ENCODE peak calls at places on chromosomes 4 and X, in five cellular contexts. K, L, C, J and E are unnamed samples.

GRCh38 chrX:76420237-76420636 is 7.3 kb upstream of the MAGEE1 start:
- DNase-seq in J (no peak), C (no peak), L (no peak), K (no peak), E (no peak)

GRCh38 chr4:3680656-3681055 is 85.5 kb upstream of the ADRA2C start:
- DNase-seq in J (no peak), L (no peak), K (no peak), C (no peak), E (no peak)

GRCh38 chrX:1629244-1629643 is 14.4 kb downstream of the ASMT start:
- DNase-seq in K (no peak), J (no peak), C (no peak), L (no peak), E (no peak)

GRCh38 chr4:1644906-1645657 is 39.0 kb downstream of the FAM53A start:
- DNase-seq in L (no peak), K (peak), J (no peak), C (no peak), E (no peak)

GRCh38 chr4:3145251-3145908 is 70.9 kb downstream of the HTT start:
- DNase-seq in L (peak), J (no peak), K (no peak), C (no peak), E (no peak)

GRCh38 chr4:169439244-169439643 is 168.5 kb upstream of the SH3RF1 start:
- DNase-seq in J (no peak), L (peak), K (no peak), C (no peak), E (no peak)

GRCh38 chr4:48270516-48270897 is 869 bp upstream of the TEC start:
- DNase-seq in L (no peak), K (no peak), C (no peak), J (no peak), E (no peak)

GRCh38 chr4:66298596-66298995 is 628.3 kb upstream of the EPHA5 start:
- DNase-seq in L (no peak), K (no peak), C (no peak), J (no peak), E (no peak)

GRCh38 chrX:9456250-9457074 is 8.4 kb upstream of the TBL1X start:
- DNase-seq in C (no peak), L (no peak), K (no peak), J (no peak), E (peak)

GRCh38 chr4:182354867-182355266 is 111.7 kb downstream of the TENM3 start:
- DNase-seq in K (no peak), C (no peak), L (peak), J (no peak), E (no peak)

GRCh38 chrX:100615015-100615414 is 21.6 kb downstream of the TSPAN6 start:
- DNase-seq in C (no peak), K (peak), J (peak), L (peak), E (peak)

GRCh38 chr4:129240816-129241215 is 144.9 kb downstream of the C4orf33 start:
- DNase-seq in L (no peak), C (no peak), K (no peak), J (no peak), E (no peak)

GRCh38 chr4:1249731-1250526 is 999 bp upstream of the CTBP1 start:
- DNase-seq in L (no peak), K (peak), C (peak), J (no peak), E (peak)

GRCh38 chr4:174437324-174437723 is 85.0 kb downstream of the HPGD start:
- DNase-seq in L (peak), K (no peak), J (no peak), C (no peak), E (no peak)

GRCh38 chr4:181569553-181569952 is 673.6 kb upstream of the TENM3 start:
- DNase-seq in J (no peak), L (peak), K (peak), C (no peak), E (peak)

GRCh38 chr4:124804584-124804983 is 92.1 kb upstream of the ANKRD50 start:
- DNase-seq in C (no peak), K (no peak), J (no peak), L (peak), E (no peak)

GRCh38 chrX:12610079-12610478 is 181.1 kb upstream of the PRPS2 start:
- DNase-seq in J (no peak), L (peak), C (no peak), K (no peak), E (no peak)

GRCh38 chr4:71236226-71236625 is 102.6 kb upstream of the SLC4A4 start:
- DNase-seq in K (no peak), J (no peak), C (no peak), L (no peak), E (no peak)

GRCh38 chr4:119728692-119729593 is 100.3 kb upstream of the PDE5A start:
- DNase-seq in C (no peak), L (peak), K (no peak), J (no peak), E (no peak)

GRCh38 chr4:105495667-105496066 is 21.8 kb upstream of the PPA2 start:
- DNase-seq in K (no peak), J (no peak), L (no peak), C (no peak), E (no peak)

GRCh38 chr4:6680372-6681034 is 13.2 kb upstream of the S100P start:
- DNase-seq in C (peak), K (peak), J (no peak), L (no peak), E (no peak)

GRCh38 chr4:47374477-47374876 is 89.0 kb downstream of the COMMD8 start:
- DNase-seq in K (no peak), C (no peak), L (peak), J (no peak), E (no peak)

GRCh38 chr4:3228881-3229280 is 20.1 kb upstream of the MSANTD1 start:
- DNase-seq in C (no peak), K (no peak), J (no peak), L (no peak), E (no peak)

GRCh38 chr4:171956678-171957077 is 143.5 kb downstream of the GALNTL6 start:
- DNase-seq in C (no peak), K (no peak), L (no peak), J (no peak), E (peak)

GRCh38 chrX:50813843-50814661 is at the start of gene SHROOM4:
- DNase-seq in K (peak), J (no peak), C (no peak), L (peak), E (peak)

GRCh38 chr4:155617312-155617711 is 49.3 kb upstream of the GUCY1A1 start:
- DNase-seq in J (no peak), L (peak), C (no peak), K (no peak), E (no peak)

GRCh38 chr4:55020131-55020530 is 105.3 kb downstream of the KDR start:
- DNase-seq in L (no peak), C (no peak), J (no peak), K (no peak), E (no peak)

GRCh38 chrX:40402771-40403533 is 177.8 kb upstream of the ATP6AP2 start:
- DNase-seq in C (peak), K (no peak), J (no peak), L (peak), E (no peak)

GRCh38 chr4:110751991-110752390 is 129.1 kb upstream of the PITX2 start:
- DNase-seq in K (no peak), L (no peak), C (no peak), J (no peak), E (no peak)

GRCh38 chrX:110786486-110786885 is 9.1 kb downstream of the CHRDL1 start:
- DNase-seq in L (peak), J (no peak), C (no peak), K (no peak), E (no peak)

GRCh38 chr4:114924311-114924710 is 189.1 kb downstream of the NDST4 start:
- DNase-seq in L (no peak), J (no peak), C (no peak), K (no peak), E (no peak)

GRCh38 chrX:71143508-71143907 is 1.1 kb upstream of the NLGN3 start:
- DNase-seq in C (no peak), J (no peak), L (peak), K (no peak), E (no peak)

GRCh38 chr4:109826719-109827118 is 1.1 kb upstream of the RRH start:
- DNase-seq in L (peak), J (no peak), K (peak), C (peak), E (no peak)

GRCh38 chr4:173399016-173399415 is at the start of gene SCRG1:
- DNase-seq in K (no peak), J (no peak), L (peak), C (no peak), E (no peak)

GRCh38 chrX:13662537-13662841 is 9.5 kb downstream of the TCEANC start:
- DNase-seq in K (no peak), C (no peak), L (peak), J (no peak), E (no peak)

DNA sequence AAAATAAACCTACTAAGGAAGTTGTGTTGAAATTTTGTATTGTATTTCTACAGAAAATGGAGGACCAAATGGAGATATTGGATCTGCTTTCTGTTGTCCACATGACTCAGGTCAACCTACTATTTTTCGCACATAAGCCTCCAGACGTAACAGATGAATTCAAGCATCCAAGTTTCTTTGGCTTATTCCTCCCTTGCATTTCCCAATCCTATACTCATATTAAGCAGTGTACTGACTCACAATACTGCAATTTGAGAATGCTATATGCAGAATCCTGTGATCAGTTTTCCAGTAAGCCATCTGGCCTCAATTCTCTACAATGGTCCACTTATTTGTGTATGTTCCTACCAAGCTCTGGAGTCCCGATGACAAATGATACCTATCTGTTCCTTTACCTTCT is 75.7 kb downstream of the ASB9 start:
- DNase-seq in L (no peak), K (no peak), J (no peak), C (no peak), E (no peak)
- TF ChIP-seq MXI1 in L (no peak), K (no peak), J (no peak), C (no peak), E (no peak)

GRCh38 chrX:109774706-109775105 is 41.6 kb upstream of the ACSL4 start:
- DNase-seq in L (peak), C (peak), J (peak), K (no peak), E (peak)
- TF ChIP-seq MXI1 in L (no peak), C (no peak), J (no peak), K (no peak), E (no peak)

GRCh38 chrX:135421932-135422809 is at the start of gene SMIM10L2A:
- DNase-seq in C (peak), K (peak), L (no peak), J (no peak), E (no peak)

GRCh38 chrX:135425026-135425425 is 3.3 kb downstream of the SMIM10L2A start:
- DNase-seq in K (no peak), C (no peak), J (no peak), L (no peak), E (no peak)

GRCh38 chrX:135424469-135424868 is 2.7 kb downstream of the SMIM10L2A start:
- DNase-seq in L (no peak), C (no peak), K (no peak), J (no peak), E (no peak)

GRCh38 chrX:135420831-135421230 is 913 bp upstream of the SMIM10L2A start:
- DNase-seq in J (no peak), L (no peak), K (no peak), C (no peak), E (no peak)

GRCh38 chrX:135421537-135421931 is 210 bp upstream of the SMIM10L2A start:
- DNase-seq in J (peak), K (peak), L (peak), C (peak), E (no peak)
- TF ChIP-seq MXI1 in J (no peak), K (no peak), L (no peak), C (no peak), E (no peak)

GRCh38 chrX:120453985-120454384 is 15.1 kb downstream of the LAMP2 start:
- DNase-seq in J (no peak), K (no peak), C (no peak), L (no peak), E (no peak)
- TF ChIP-seq MXI1 in J (no peak), K (no peak), C (no peak), L (no peak), E (no peak)

DNA sequence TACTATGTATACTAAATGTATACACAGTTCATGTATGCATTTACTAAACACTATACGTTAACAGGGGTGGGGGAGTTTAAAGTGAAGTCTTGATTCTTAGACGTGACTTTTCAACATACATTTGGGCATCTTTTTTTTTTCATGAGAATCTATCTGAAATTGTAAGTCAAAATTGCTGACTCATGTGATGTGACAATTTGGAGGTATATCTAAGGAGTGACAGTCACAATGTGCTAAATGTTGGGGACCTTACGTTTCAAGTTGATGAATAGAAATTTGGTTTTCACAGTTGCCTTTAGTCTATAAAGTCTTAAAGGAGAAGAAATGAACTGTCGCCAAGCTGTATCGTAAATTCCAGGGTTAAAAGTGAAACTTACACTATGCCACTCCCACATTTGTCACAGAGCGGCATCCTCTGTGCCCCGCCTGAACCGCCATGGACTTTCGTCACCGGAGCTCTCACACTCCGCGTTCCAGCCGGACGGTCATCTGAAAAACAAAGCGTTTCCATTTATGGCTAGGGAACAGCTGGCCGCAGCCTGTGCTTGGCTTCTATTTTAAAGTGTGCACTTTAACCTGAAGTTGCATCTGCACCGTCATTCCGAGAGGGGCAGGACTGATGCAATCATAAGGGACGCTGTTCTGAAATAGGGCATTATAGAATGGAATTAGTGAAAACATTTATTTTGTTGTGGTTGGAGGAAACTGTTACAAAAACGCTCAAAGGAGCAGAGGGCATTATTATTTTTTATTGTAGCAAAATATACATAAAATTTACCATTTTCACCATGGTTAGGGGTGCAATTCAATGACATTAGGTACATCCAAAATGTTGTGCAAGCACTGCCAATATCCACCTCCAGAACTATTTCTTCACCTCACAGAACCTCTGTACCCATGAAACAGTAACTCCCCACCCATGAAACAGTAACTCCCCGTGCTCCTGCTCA is 30.9 kb downstream of the PDLIM3 start:
- DNase-seq in J (no peak), C (peak), L (peak), K (no peak), E (peak)
- TF ChIP-seq MXI1 in J (no peak), C (no peak), L (no peak), K (no peak), E (peak)

DNA sequence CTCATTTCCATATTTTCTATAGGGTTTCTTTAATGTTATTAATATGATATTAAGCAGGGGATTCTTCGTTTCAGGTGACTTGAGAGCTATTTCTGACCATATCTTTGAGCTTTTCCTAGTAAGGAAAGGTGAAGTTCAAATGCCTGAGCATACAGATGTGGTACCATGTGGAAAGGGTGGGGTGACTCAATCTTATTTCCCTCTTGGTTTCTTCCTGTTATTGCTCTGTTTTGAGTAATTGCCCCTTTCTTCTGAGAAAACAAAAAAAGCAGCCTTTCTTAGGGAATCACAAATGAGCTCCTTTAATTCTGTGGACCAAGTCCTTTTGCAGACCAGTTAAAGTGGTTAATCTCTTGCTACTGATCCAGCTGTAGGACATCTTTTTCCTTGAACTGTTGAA is 41.0 kb upstream of the AGA start:
- DNase-seq in J (no peak), L (peak), K (no peak), C (no peak), E (no peak)
- TF ChIP-seq MXI1 in J (no peak), L (no peak), K (no peak), C (no peak), E (no peak)

DNA sequence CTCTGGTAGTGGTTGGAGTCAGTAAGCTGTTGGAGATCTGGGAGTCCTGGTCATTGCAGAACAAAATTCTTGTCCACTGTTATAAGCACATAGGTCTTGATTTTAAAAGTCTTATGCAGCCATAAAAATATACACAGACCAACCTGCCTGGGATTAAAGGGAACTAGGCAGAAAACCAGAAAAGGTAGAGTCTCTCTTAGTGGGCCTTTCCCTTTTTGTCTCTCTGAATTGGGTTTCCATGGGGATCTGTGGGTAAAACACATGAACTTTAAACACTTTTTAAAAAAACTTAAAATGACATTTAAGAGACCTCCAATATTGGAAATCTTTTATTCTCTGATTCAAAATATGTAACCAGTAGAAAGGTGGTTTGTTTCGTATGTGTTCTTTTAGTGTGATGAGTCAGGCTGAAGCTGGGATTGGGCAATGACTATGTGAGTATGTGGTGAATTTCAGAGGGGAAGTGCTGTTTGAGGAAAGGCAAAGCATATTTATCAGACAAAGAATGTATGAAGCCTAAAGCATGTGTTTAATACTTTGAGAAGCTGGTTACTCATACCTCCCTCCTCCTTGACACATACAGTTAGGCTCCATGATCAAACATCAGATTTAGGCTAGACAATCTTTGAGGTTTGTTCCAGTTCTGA is 29.6 kb downstream of the SLC16A2 start:
- DNase-seq in J (no peak), L (peak), K (no peak), C (no peak), E (no peak)
- TF ChIP-seq MXI1 in J (no peak), L (no peak), K (no peak), C (no peak), E (no peak)